ENCODE peak calls at places on chromosomes 13 and 19, in ten cellular contexts. One of them, this sample, is unnamed.

GRCh38 chr13:111855016-111855590 is 211.8 kb upstream of the SOX1 start:
- DNase-seq in left ventricle myocardium inferior: no peak
- DNase-seq in coronary artery: no peak
- DNase-seq in heart right ventricle: no peak
- DNase-seq in SK-N-SH: no peak
- DNase-seq in H1: peak
- DNase-seq in BE2C: no peak
- DNase-seq in LNCaP clone FGC: no peak
- DNase-seq in tibial artery: no peak
- DNase-seq in mammary epithelial cell: no peak
- DNase-seq in this sample: no peak

GRCh38 chr13:102191951-102192461 is 209.8 kb downstream of the FGF14 start:
- DNase-seq in mammary epithelial cell: peak
- DNase-seq in tibial artery: no peak
- DNase-seq in heart right ventricle: no peak
- DNase-seq in BE2C: peak
- DNase-seq in SK-N-SH: no peak
- DNase-seq in LNCaP clone FGC: no peak
- DNase-seq in left ventricle myocardium inferior: no peak
- DNase-seq in H1: no peak
- DNase-seq in coronary artery: no peak
- DNase-seq in this sample: no peak

GRCh38 chr19:3338541-3339181 is 27.7 kb upstream of the NFIC start:
- DNase-seq in H1: no peak
- DNase-seq in tibial artery: peak
- DNase-seq in BE2C: no peak
- DNase-seq in SK-N-SH: no peak
- DNase-seq in mammary epithelial cell: no peak
- DNase-seq in left ventricle myocardium inferior: peak
- DNase-seq in heart right ventricle: peak
- DNase-seq in coronary artery: peak
- DNase-seq in LNCaP clone FGC: no peak
- DNase-seq in this sample: no peak

GRCh38 chr19:46670874-46671273 is 9.9 kb upstream of the DACT3 start:
- DNase-seq in H1: no peak
- DNase-seq in LNCaP clone FGC: no peak
- DNase-seq in BE2C: no peak
- DNase-seq in left ventricle myocardium inferior: no peak
- DNase-seq in mammary epithelial cell: no peak
- DNase-seq in SK-N-SH: no peak
- DNase-seq in tibial artery: no peak
- DNase-seq in coronary artery: no peak
- DNase-seq in heart right ventricle: no peak
- DNase-seq in this sample: no peak

GRCh38 chr13:101211261-101211660 is 205.0 kb downstream of the NALCN start:
- DNase-seq in LNCaP clone FGC: no peak
- DNase-seq in heart right ventricle: no peak
- DNase-seq in BE2C: no peak
- DNase-seq in mammary epithelial cell: peak
- DNase-seq in H1: no peak
- DNase-seq in coronary artery: no peak
- DNase-seq in tibial artery: no peak
- DNase-seq in SK-N-SH: no peak
- DNase-seq in left ventricle myocardium inferior: no peak
- DNase-seq in this sample: no peak

GRCh38 chr13:51342706-51343105 is 3.2 kb downstream of the SERPINE3 start:
- DNase-seq in mammary epithelial cell: peak
- DNase-seq in BE2C: no peak
- DNase-seq in coronary artery: no peak
- DNase-seq in tibial artery: no peak
- DNase-seq in left ventricle myocardium inferior: no peak
- DNase-seq in LNCaP clone FGC: no peak
- DNase-seq in heart right ventricle: no peak
- DNase-seq in SK-N-SH: no peak
- DNase-seq in H1: no peak
- DNase-seq in this sample: no peak

GRCh38 chr19:18666304-18666703 is 17.2 kb upstream of the CRTC1 start:
- DNase-seq in LNCaP clone FGC: no peak
- DNase-seq in H1: no peak
- DNase-seq in mammary epithelial cell: no peak
- DNase-seq in coronary artery: no peak
- DNase-seq in BE2C: no peak
- DNase-seq in tibial artery: no peak
- DNase-seq in heart right ventricle: no peak
- DNase-seq in SK-N-SH: no peak
- DNase-seq in left ventricle myocardium inferior: no peak
- DNase-seq in this sample: no peak

GRCh38 chr13:99930925-99931324 is 40.6 kb downstream of the ZIC5 start:
- DNase-seq in LNCaP clone FGC: no peak
- DNase-seq in H1: no peak
- DNase-seq in BE2C: no peak
- DNase-seq in heart right ventricle: no peak
- DNase-seq in coronary artery: no peak
- DNase-seq in SK-N-SH: no peak
- DNase-seq in tibial artery: no peak
- DNase-seq in left ventricle myocardium inferior: no peak
- DNase-seq in mammary epithelial cell: no peak
- DNase-seq in this sample: no peak

GRCh38 chr13:29361716-29362115 is 233.8 kb downstream of the SLC7A1 start:
- DNase-seq in LNCaP clone FGC: no peak
- DNase-seq in BE2C: no peak
- DNase-seq in heart right ventricle: no peak
- DNase-seq in coronary artery: no peak
- DNase-seq in mammary epithelial cell: no peak
- DNase-seq in SK-N-SH: no peak
- DNase-seq in H1: no peak
- DNase-seq in left ventricle myocardium inferior: no peak
- DNase-seq in tibial artery: no peak
- DNase-seq in this sample: no peak

GRCh38 chr19:4914736-4915501 is 5.6 kb downstream of the UHRF1 start:
- DNase-seq in mammary epithelial cell: peak
- DNase-seq in H1: no peak
- DNase-seq in BE2C: peak
- DNase-seq in LNCaP clone FGC: peak
- DNase-seq in left ventricle myocardium inferior: no peak
- DNase-seq in coronary artery: no peak
- DNase-seq in SK-N-SH: no peak
- DNase-seq in tibial artery: no peak
- DNase-seq in heart right ventricle: no peak
- DNase-seq in this sample: peak

GRCh38 chr13:61095885-61096284 is 319.8 kb downstream of the PCDH20 start:
- DNase-seq in BE2C: no peak
- DNase-seq in H1: no peak
- DNase-seq in left ventricle myocardium inferior: no peak
- DNase-seq in LNCaP clone FGC: no peak
- DNase-seq in mammary epithelial cell: no peak
- DNase-seq in SK-N-SH: no peak
- DNase-seq in coronary artery: no peak
- DNase-seq in heart right ventricle: no peak
- DNase-seq in tibial artery: no peak
- DNase-seq in this sample: no peak

GRCh38 chr13:32475403-32475802 is 47.5 kb upstream of the N4BP2L1 start:
- DNase-seq in coronary artery: no peak
- DNase-seq in heart right ventricle: no peak
- DNase-seq in LNCaP clone FGC: no peak
- DNase-seq in left ventricle myocardium inferior: no peak
- DNase-seq in SK-N-SH: no peak
- DNase-seq in BE2C: peak
- DNase-seq in tibial artery: no peak
- DNase-seq in mammary epithelial cell: no peak
- DNase-seq in H1: no peak
- DNase-seq in this sample: no peak

GRCh38 chr19:28466107-28467045 is 746.6 kb downstream of the UQCRFS1 start:
- DNase-seq in tibial artery: no peak
- DNase-seq in heart right ventricle: peak
- DNase-seq in H1: peak
- DNase-seq in SK-N-SH: peak
- DNase-seq in LNCaP clone FGC: peak
- DNase-seq in coronary artery: peak
- DNase-seq in left ventricle myocardium inferior: peak
- DNase-seq in mammary epithelial cell: peak
- DNase-seq in BE2C: peak
- DNase-seq in this sample: peak

GRCh38 chr13:44739120-44739519 is 163.0 kb upstream of the TSC22D1 start:
- DNase-seq in mammary epithelial cell: no peak
- DNase-seq in BE2C: no peak
- DNase-seq in left ventricle myocardium inferior: no peak
- DNase-seq in heart right ventricle: no peak
- DNase-seq in H1: no peak
- DNase-seq in SK-N-SH: no peak
- DNase-seq in tibial artery: no peak
- DNase-seq in LNCaP clone FGC: no peak
- DNase-seq in coronary artery: no peak
- DNase-seq in this sample: no peak
- TF ChIP-seq CTCF in mammary epithelial cell: no peak
- TF ChIP-seq CTCF in BE2C: peak
- TF ChIP-seq CTCF in left ventricle myocardium inferior: no peak
- TF ChIP-seq CTCF in heart right ventricle: no peak
- TF ChIP-seq CTCF in H1: no peak
- TF ChIP-seq CTCF in SK-N-SH: peak
- TF ChIP-seq CTCF in tibial artery: no peak
- TF ChIP-seq CTCF in LNCaP clone FGC: no peak
- TF ChIP-seq CTCF in coronary artery: no peak
- TF ChIP-seq CTCF in this sample: no peak

DNA sequence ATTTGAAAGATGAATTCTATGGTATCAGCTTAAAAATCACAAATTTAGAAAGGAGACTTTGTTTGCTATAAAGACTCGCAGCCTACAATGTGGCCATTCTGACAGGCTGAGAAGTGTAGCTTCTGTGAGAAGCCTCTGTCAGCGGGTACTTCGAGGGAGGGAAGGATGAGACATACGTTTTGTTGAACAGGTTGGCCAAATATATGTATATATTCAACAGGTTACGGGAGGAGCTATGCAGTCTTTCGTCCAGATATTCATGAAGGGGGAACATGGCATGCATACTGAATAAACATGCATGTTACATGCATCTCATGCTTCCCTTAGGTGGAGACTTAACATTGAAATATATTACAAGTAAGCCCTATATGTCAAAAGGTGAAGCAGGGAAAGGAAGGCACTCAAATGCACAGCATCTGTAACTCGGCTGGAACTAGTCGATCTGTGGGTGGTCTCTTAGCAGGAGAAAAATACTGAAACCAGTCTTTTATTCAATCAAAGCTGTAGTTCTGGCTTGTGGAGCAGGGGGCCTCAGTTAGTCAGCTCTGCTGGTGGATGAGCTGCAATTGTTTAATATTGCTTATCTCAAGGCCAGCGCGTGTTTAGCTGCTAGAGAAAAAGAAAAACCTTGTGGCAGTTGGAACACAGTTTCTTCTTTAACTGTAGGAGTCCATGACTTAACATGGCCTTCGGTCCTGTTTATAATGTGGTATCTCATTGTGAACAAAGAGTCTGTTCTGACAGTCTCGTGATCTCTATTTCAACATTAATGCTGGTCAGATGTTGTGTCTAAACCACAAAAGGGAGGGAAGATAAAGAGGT is 94.3 kb downstream of the FAM216B start:
- DNase-seq in coronary artery: no peak
- DNase-seq in mammary epithelial cell: no peak
- DNase-seq in tibial artery: no peak
- DNase-seq in H1: no peak
- DNase-seq in LNCaP clone FGC: no peak
- DNase-seq in left ventricle myocardium inferior: no peak
- DNase-seq in heart right ventricle: no peak
- DNase-seq in SK-N-SH: peak
- DNase-seq in BE2C: peak
- DNase-seq in this sample: no peak
- TF ChIP-seq CTCF in coronary artery: no peak
- TF ChIP-seq CTCF in mammary epithelial cell: no peak
- TF ChIP-seq CTCF in tibial artery: no peak
- TF ChIP-seq CTCF in H1: peak
- TF ChIP-seq CTCF in LNCaP clone FGC: no peak
- TF ChIP-seq CTCF in left ventricle myocardium inferior: no peak
- TF ChIP-seq CTCF in heart right ventricle: peak
- TF ChIP-seq CTCF in SK-N-SH: peak
- TF ChIP-seq CTCF in BE2C: peak
- TF ChIP-seq CTCF in this sample: no peak

GRCh38 chr19:1252818-1253513 is 4.6 kb downstream of the MIDN start:
- DNase-seq in BE2C: peak
- DNase-seq in LNCaP clone FGC: no peak
- DNase-seq in mammary epithelial cell: peak
- DNase-seq in tibial artery: peak
- DNase-seq in coronary artery: peak
- DNase-seq in H1: no peak
- DNase-seq in left ventricle myocardium inferior: peak
- DNase-seq in SK-N-SH: peak
- DNase-seq in heart right ventricle: peak
- DNase-seq in this sample: peak
- TF ChIP-seq CTCF in BE2C: no peak
- TF ChIP-seq CTCF in LNCaP clone FGC: no peak
- TF ChIP-seq CTCF in mammary epithelial cell: no peak
- TF ChIP-seq CTCF in tibial artery: no peak
- TF ChIP-seq CTCF in coronary artery: no peak
- TF ChIP-seq CTCF in H1: no peak
- TF ChIP-seq CTCF in left ventricle myocardium inferior: peak
- TF ChIP-seq CTCF in SK-N-SH: peak
- TF ChIP-seq CTCF in heart right ventricle: peak
- TF ChIP-seq CTCF in this sample: peak

GRCh38 chr19:54790711-54791110 is 12.7 kb upstream of the KIR2DL4 start:
- DNase-seq in LNCaP clone FGC: no peak
- DNase-seq in mammary epithelial cell: no peak
- DNase-seq in SK-N-SH: no peak
- DNase-seq in H1: no peak
- DNase-seq in left ventricle myocardium inferior: no peak
- DNase-seq in tibial artery: no peak
- DNase-seq in coronary artery: no peak
- DNase-seq in BE2C: no peak
- DNase-seq in heart right ventricle: no peak
- DNase-seq in this sample: no peak
- TF ChIP-seq CTCF in LNCaP clone FGC: no peak
- TF ChIP-seq CTCF in mammary epithelial cell: no peak
- TF ChIP-seq CTCF in SK-N-SH: no peak
- TF ChIP-seq CTCF in H1: no peak
- TF ChIP-seq CTCF in left ventricle myocardium inferior: no peak
- TF ChIP-seq CTCF in tibial artery: no peak
- TF ChIP-seq CTCF in coronary artery: no peak
- TF ChIP-seq CTCF in BE2C: no peak
- TF ChIP-seq CTCF in heart right ventricle: no peak
- TF ChIP-seq CTCF in this sample: no peak

This sample was measured in CD14-positive monocyte.